ENCODE peak calls at places on chromosomes 16 and 17, in ten cellular contexts. R is ascending aorta; Z is breast epithelium; A is BE2C; M is Peyer's patch; L is astrocyte of the spinal cord; N is stomach; Q is esophagus muscularis mucosa; P is AG10803; X is CD8-positive, alpha-beta T cell. J is an unnamed sample.

GRCh38 chr17:78583091-78583490 is 5.9 kb upstream of the DNAH17 start:
- DNase-seq in L (no peak), R (no peak), Z (no peak), N (no peak), M (no peak), Q (no peak), X (no peak), A (peak), P (no peak), J (peak)

GRCh38 chr16:81695431-81695890 is 83.6 kb upstream of the PLCG2 start:
- DNase-seq in R (no peak), M (no peak), A (no peak), L (peak), P (peak), N (no peak), X (no peak), Q (no peak), Z (peak), J (no peak)

GRCh38 chr16:7405166-7405565 is 72.5 kb downstream of the RBFOX1 start:
- DNase-seq in Z (no peak), L (no peak), X (no peak), P (peak), N (peak), A (no peak), R (no peak), M (no peak), Q (no peak), J (no peak)

GRCh38 chr16:50557046-50557445 is 8.8 kb downstream of the NKD1 start:
- DNase-seq in M (no peak), A (no peak), P (no peak), X (no peak), Z (no peak), Q (no peak), L (no peak), R (no peak), N (no peak), J (no peak)

GRCh38 chr17:53058031-53058430 is 764.7 kb upstream of the KIF2B start:
- DNase-seq in P (no peak), A (no peak), L (peak), X (no peak), R (no peak), N (no peak), Q (no peak), M (no peak), Z (no peak), J (no peak)

GRCh38 chr17:77602883-77603640 is 355.4 kb upstream of the TNRC6C start:
- DNase-seq in L (no peak), X (no peak), M (no peak), R (no peak), P (no peak), Q (peak), A (no peak), Z (no peak), N (peak), J (no peak)

GRCh38 chr17:12927541-12928425 is 90.0 kb downstream of the ELAC2 start:
- DNase-seq in M (no peak), A (no peak), Q (peak), P (peak), L (peak), R (no peak), X (no peak), N (no peak), Z (no peak), J (no peak)

GRCh38 chr16:27489906-27490305 is 59.8 kb downstream of the GTF3C1 start:
- DNase-seq in Q (no peak), Z (no peak), L (no peak), X (no peak), A (no peak), M (no peak), R (no peak), P (no peak), N (no peak), J (no peak)

GRCh38 chr17:80793421-80793820 is 198.2 kb upstream of the CHMP6 start:
- DNase-seq in P (no peak), X (no peak), L (no peak), Z (no peak), A (no peak), N (no peak), R (no peak), Q (no peak), M (no peak), J (no peak)

GRCh38 chr17:81246679-81247338 is 7.7 kb downstream of the NDUFAF8 start:
- DNase-seq in X (no peak), A (peak), N (no peak), P (no peak), R (no peak), Q (no peak), Z (no peak), M (no peak), L (no peak), J (no peak)

GRCh38 chr16:56202036-56202435 is 10.7 kb downstream of the GNAO1 start:
- DNase-seq in L (no peak), A (no peak), Q (no peak), M (no peak), Z (no peak), N (peak), R (no peak), P (peak), X (no peak), J (peak)

GRCh38 chr16:72590179-72590937 is 418.4 kb upstream of the PMFBP1 start:
- DNase-seq in P (peak), L (no peak), R (no peak), A (peak), N (no peak), X (no peak), Q (no peak), M (no peak), Z (no peak), J (peak)

GRCh38 chr17:71337903-71338302 is 782.9 kb upstream of the SOX9 start:
- DNase-seq in R (no peak), Q (no peak), X (no peak), P (no peak), A (no peak), Z (no peak), M (no peak), N (no peak), L (peak), J (no peak)

GRCh38 chr16:31877876-31878642 is 4.5 kb downstream of the ZNF267 start:
- DNase-seq in X (no peak), A (no peak), Q (no peak), P (no peak), M (no peak), N (no peak), Z (no peak), R (no peak), L (no peak), J (no peak)
- H3K4me3 ChIP-seq in X (no peak), A (no peak), Q (no peak), P (no peak), M (no peak), N (peak), Z (peak), R (no peak), L (no peak), J (peak)

GRCh38 chr17:76504117-76504516 is 2.9 kb upstream of the RHBDF2 start:
- DNase-seq in N (no peak), X (no peak), Z (no peak), M (no peak), L (no peak), P (no peak), R (no peak), A (no peak), Q (no peak), J (no peak)
- TF ChIP-seq CTCF in N (no peak), X (no peak), Z (no peak), M (no peak), L (peak), P (no peak), R (no peak), A (peak), Q (no peak), J (no peak)

GRCh38 chr17:69062860-69063621 is 2.3 kb upstream of the ABCA9 start:
- DNase-seq in N (no peak), M (no peak), P (no peak), Z (no peak), R (no peak), A (no peak), Q (no peak), L (no peak), X (no peak), J (no peak)

GRCh38 chr17:69061901-69062556 is 1.3 kb upstream of the ABCA9 start:
- DNase-seq in Q (no peak), A (no peak), R (no peak), N (no peak), L (no peak), X (no peak), Z (no peak), M (no peak), P (peak), J (no peak)

GRCh38 chr17:69058165-69058564 is 2.6 kb downstream of the ABCA9 start:
- DNase-seq in A (no peak), N (no peak), M (no peak), R (no peak), Q (no peak), P (no peak), Z (no peak), L (no peak), X (no peak), J (no peak)

GRCh38 chr17:69059458-69060205 is 1.1 kb downstream of the ABCA9 start:
- DNase-seq in P (peak), N (no peak), A (no peak), Q (no peak), L (peak), Z (no peak), X (no peak), M (no peak), R (no peak), J (no peak)

GRCh38 chr17:69060835-69061234 is at the start of gene ABCA9:
- DNase-seq in A (no peak), M (no peak), Z (no peak), X (no peak), P (peak), N (no peak), Q (no peak), L (peak), R (no peak), J (no peak)
- H3K4me3 ChIP-seq in A (no peak), M (no peak), Z (peak), X (no peak), P (peak), N (no peak), Q (peak), L (peak), R (no peak), J (no peak)

GRCh38 chr17:75614006-75614405 is 19.2 kb upstream of the SMIM5 start:
- DNase-seq in Z (no peak), X (no peak), R (no peak), A (peak), P (no peak), M (no peak), L (no peak), N (no peak), Q (no peak), J (no peak)
- TF ChIP-seq CTCF in Z (no peak), X (no peak), R (no peak), A (peak), P (no peak), M (peak), L (peak), N (no peak), Q (no peak), J (peak)

DNA sequence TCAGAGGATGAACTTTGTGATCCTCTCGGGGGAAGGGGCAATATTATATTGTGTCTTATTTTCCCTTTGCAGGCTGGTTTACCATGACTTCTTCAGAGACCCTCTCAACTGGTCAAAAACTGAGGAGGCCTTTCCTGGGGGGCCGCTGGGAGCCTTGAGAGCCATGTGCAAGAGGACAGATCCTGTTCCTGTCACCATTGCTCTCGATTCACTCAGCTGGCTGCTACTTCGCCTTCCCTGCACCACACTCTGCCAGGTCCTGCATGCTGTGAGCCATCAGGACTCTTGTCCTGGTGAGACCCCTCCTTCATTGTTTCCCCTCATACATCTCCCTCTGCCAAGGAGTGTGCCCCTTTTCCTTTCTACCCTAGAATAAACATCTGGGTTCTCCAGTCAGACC is 2.5 kb downstream of the ELP5 start:
- DNase-seq in Q (no peak), N (no peak), P (no peak), Z (no peak), R (no peak), X (no peak), M (no peak), L (no peak), A (no peak), J (no peak)
- H3K4me3 ChIP-seq in Q (no peak), N (no peak), P (no peak), Z (no peak), R (no peak), X (no peak), M (no peak), L (no peak), A (no peak), J (no peak)

GRCh38 chr17:1561420-1562177 is 993 bp downstream of the PITPNA start:
- DNase-seq in P (no peak), A (no peak), Z (no peak), Q (no peak), L (no peak), X (no peak), R (no peak), M (no peak), N (no peak), J (peak)
- TF ChIP-seq CTCF in P (no peak), A (no peak), Z (no peak), Q (peak), L (peak), X (peak), R (peak), M (peak), N (no peak), J (peak)

GRCh38 chr17:75287221-75287620 is 2.0 kb downstream of the SLC25A19 start:
- DNase-seq in X (no peak), P (no peak), Q (no peak), R (no peak), Z (no peak), L (no peak), N (no peak), A (no peak), M (no peak), J (no peak)
- H3K4me3 ChIP-seq in X (no peak), P (no peak), Q (no peak), R (no peak), Z (no peak), L (no peak), N (no peak), A (no peak), M (no peak), J (peak)

GRCh38 chr16:52863000-52863399 is 189.7 kb downstream of the CHD9NB start:
- DNase-seq in P (no peak), L (no peak), A (no peak), X (no peak), M (no peak), Q (peak), Z (no peak), R (no peak), N (peak), J (no peak)

DNA sequence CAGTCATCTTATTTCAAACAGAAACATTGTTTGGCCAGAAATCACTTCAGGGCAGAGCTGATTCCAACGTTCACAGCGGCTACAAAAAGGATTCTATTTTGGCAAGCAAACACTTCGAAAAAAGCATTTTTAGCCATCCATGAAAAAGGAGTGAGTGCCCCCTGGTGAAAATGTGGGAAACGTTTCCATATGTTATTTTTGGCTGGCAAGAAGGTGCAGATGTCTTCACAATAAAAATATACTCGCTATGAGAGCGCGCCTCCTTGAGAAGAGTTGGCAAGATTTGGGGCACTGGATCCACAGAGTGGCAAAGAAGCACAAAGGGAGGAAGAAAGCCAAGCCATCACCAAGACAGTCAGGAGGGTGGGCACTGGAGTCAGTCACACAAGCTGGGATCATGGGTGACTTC is 191.1 kb downstream of the CHD9NB start:
- DNase-seq in Q (peak), X (no peak), R (no peak), A (peak), M (no peak), N (no peak), L (no peak), P (no peak), Z (no peak), J (no peak)
- TF ChIP-seq CTCF in Q (no peak), X (no peak), R (no peak), A (peak), M (peak), N (no peak), L (no peak), P (no peak), Z (no peak), J (no peak)

GRCh38 chr17:31089461-31089860 is 5.3 kb upstream of the NF1 start:
- DNase-seq in N (no peak), X (no peak), Q (no peak), M (no peak), Z (no peak), A (no peak), P (no peak), L (no peak), R (no peak), J (no peak)
- H3K4me3 ChIP-seq in N (no peak), X (no peak), Q (no peak), M (no peak), Z (no peak), A (no peak), P (no peak), L (no peak), R (no peak), J (no peak)